ENCODE peak calls at places on chromosome 10, in nine cellular contexts. One of them, this sample, is unnamed.

GRCh38 chr10:71727429-71728217 is 8.0 kb upstream of the C10orf105 start:
- DNase-seq in neural progenitor cell: no peak
- DNase-seq in substantia nigra: no peak
- DNase-seq in CD8-positive, alpha-beta memory T cell: peak; percentile 90
- DNase-seq in body of pancreas: peak; percentile 53
- DNase-seq in WERI-Rb-1: no peak
- DNase-seq in GM23248: peak; percentile 40
- DNase-seq in hepatocyte: peak; percentile 50
- DNase-seq in heart left ventricle: peak; percentile 86
- DNase-seq in this sample: no peak

GRCh38 chr10:83607959-83608745 is 531.2 kb upstream of the GHITM start:
- DNase-seq in heart left ventricle: no peak
- DNase-seq in neural progenitor cell: no peak
- DNase-seq in CD8-positive, alpha-beta memory T cell: no peak
- DNase-seq in WERI-Rb-1: no peak
- DNase-seq in GM23248: no peak
- DNase-seq in body of pancreas: no peak
- DNase-seq in substantia nigra: no peak
- DNase-seq in hepatocyte: no peak
- DNase-seq in this sample: no peak

GRCh38 chr10:130453721-130454542 is 317.7 kb downstream of the GLRX3 start:
- DNase-seq in hepatocyte: no peak
- DNase-seq in CD8-positive, alpha-beta memory T cell: no peak
- DNase-seq in WERI-Rb-1: no peak
- DNase-seq in heart left ventricle: no peak
- DNase-seq in substantia nigra: no peak
- DNase-seq in body of pancreas: no peak
- DNase-seq in GM23248: no peak
- DNase-seq in neural progenitor cell: no peak
- DNase-seq in this sample: no peak

GRCh38 chr10:115657161-115657850 is 564.1 kb downstream of the ATRNL1 start:
- DNase-seq in body of pancreas: no peak
- DNase-seq in substantia nigra: no peak
- DNase-seq in CD8-positive, alpha-beta memory T cell: no peak
- DNase-seq in WERI-Rb-1: no peak
- DNase-seq in GM23248: peak; percentile 1
- DNase-seq in hepatocyte: no peak
- DNase-seq in neural progenitor cell: no peak
- DNase-seq in heart left ventricle: no peak
- DNase-seq in this sample: no peak

GRCh38 chr10:6737080-6737641 is 157.1 kb upstream of the PRKCQ start:
- DNase-seq in body of pancreas: no peak
- DNase-seq in WERI-Rb-1: no peak
- DNase-seq in substantia nigra: no peak
- DNase-seq in neural progenitor cell: no peak
- DNase-seq in CD8-positive, alpha-beta memory T cell: no peak
- DNase-seq in hepatocyte: no peak
- DNase-seq in GM23248: peak; percentile 71
- DNase-seq in heart left ventricle: peak; percentile 38
- DNase-seq in this sample: no peak

GRCh38 chr10:52092390-52092789 is 221.7 kb upstream of the DKK1 start:
- DNase-seq in GM23248: no peak
- DNase-seq in substantia nigra: no peak
- DNase-seq in heart left ventricle: no peak
- DNase-seq in CD8-positive, alpha-beta memory T cell: no peak
- DNase-seq in neural progenitor cell: no peak
- DNase-seq in body of pancreas: no peak
- DNase-seq in hepatocyte: no peak
- DNase-seq in WERI-Rb-1: no peak
- DNase-seq in this sample: no peak

GRCh38 chr10:3265081-3265480 is 92.5 kb upstream of the PITRM1 start:
- DNase-seq in substantia nigra: no peak
- DNase-seq in WERI-Rb-1: no peak
- DNase-seq in GM23248: no peak
- DNase-seq in hepatocyte: no peak
- DNase-seq in body of pancreas: no peak
- DNase-seq in CD8-positive, alpha-beta memory T cell: no peak
- DNase-seq in heart left ventricle: no peak
- DNase-seq in neural progenitor cell: no peak
- DNase-seq in this sample: no peak

GRCh38 chr10:3287566-3288445 is 115.2 kb upstream of the PITRM1 start:
- DNase-seq in heart left ventricle: no peak
- DNase-seq in hepatocyte: no peak
- DNase-seq in WERI-Rb-1: no peak
- DNase-seq in CD8-positive, alpha-beta memory T cell: no peak
- DNase-seq in body of pancreas: peak; percentile 61
- DNase-seq in substantia nigra: no peak
- DNase-seq in GM23248: no peak
- DNase-seq in neural progenitor cell: no peak
- DNase-seq in this sample: no peak

GRCh38 chr10:112950714-112951348 is 784 bp downstream of the TCF7L2 start:
- DNase-seq in hepatocyte: peak; percentile 53
- DNase-seq in body of pancreas: peak; percentile 39
- DNase-seq in WERI-Rb-1: peak; percentile 27
- DNase-seq in substantia nigra: no peak
- DNase-seq in heart left ventricle: peak; percentile 45
- DNase-seq in CD8-positive, alpha-beta memory T cell: peak; percentile 54
- DNase-seq in neural progenitor cell: peak; percentile 76
- DNase-seq in GM23248: peak; percentile 73
- DNase-seq in this sample: no peak

GRCh38 chr10:95178266-95178665 is 15.8 kb upstream of the ACSM6 start:
- DNase-seq in heart left ventricle: no peak
- DNase-seq in CD8-positive, alpha-beta memory T cell: no peak
- DNase-seq in GM23248: no peak
- DNase-seq in neural progenitor cell: no peak
- DNase-seq in body of pancreas: no peak
- DNase-seq in hepatocyte: no peak
- DNase-seq in WERI-Rb-1: no peak
- DNase-seq in substantia nigra: no peak
- DNase-seq in this sample: no peak
- H3K27ac ChIP-seq in heart left ventricle: no peak overlapping the region
- H3K27ac ChIP-seq in CD8-positive, alpha-beta memory T cell: no peak overlapping the region
- H3K27ac ChIP-seq in GM23248: no peak overlapping the region
- H3K27ac ChIP-seq in neural progenitor cell: no peak overlapping the region
- H3K27ac ChIP-seq in body of pancreas: peak overlapping the region; percentile 99
- H3K27ac ChIP-seq in hepatocyte: peak overlapping the region; percentile 15
- H3K27ac ChIP-seq in WERI-Rb-1: no peak overlapping the region
- H3K27ac ChIP-seq in substantia nigra: no peak overlapping the region
- H3K27ac ChIP-seq in this sample: no peak overlapping the region

GRCh38 chr10:86706977-86707376 is 38.7 kb downstream of the LDB3 start:
- DNase-seq in heart left ventricle: peak; percentile 13
- DNase-seq in CD8-positive, alpha-beta memory T cell: no peak
- DNase-seq in GM23248: no peak
- DNase-seq in substantia nigra: no peak
- DNase-seq in WERI-Rb-1: no peak
- DNase-seq in hepatocyte: no peak
- DNase-seq in body of pancreas: no peak
- DNase-seq in neural progenitor cell: no peak
- DNase-seq in this sample: no peak

GRCh38 chr10:86708783-86709778 is 40.8 kb downstream of the LDB3 start:
- DNase-seq in neural progenitor cell: no peak
- DNase-seq in heart left ventricle: peak; percentile 26
- DNase-seq in body of pancreas: no peak
- DNase-seq in WERI-Rb-1: no peak
- DNase-seq in substantia nigra: no peak
- DNase-seq in hepatocyte: no peak
- DNase-seq in GM23248: no peak
- DNase-seq in CD8-positive, alpha-beta memory T cell: peak; percentile 39
- DNase-seq in this sample: no peak

GRCh38 chr10:86706401-86706841 is 38.1 kb downstream of the LDB3 start:
- DNase-seq in substantia nigra: no peak
- DNase-seq in hepatocyte: no peak
- DNase-seq in WERI-Rb-1: no peak
- DNase-seq in CD8-positive, alpha-beta memory T cell: peak; percentile 37
- DNase-seq in neural progenitor cell: no peak
- DNase-seq in heart left ventricle: peak; percentile 33
- DNase-seq in GM23248: no peak
- DNase-seq in body of pancreas: peak; percentile 35
- DNase-seq in this sample: no peak

GRCh38 chr10:86708068-86708782 is 39.9 kb downstream of the LDB3 start:
- DNase-seq in neural progenitor cell: no peak
- DNase-seq in body of pancreas: no peak
- DNase-seq in heart left ventricle: peak; percentile 45
- DNase-seq in GM23248: no peak
- DNase-seq in hepatocyte: no peak
- DNase-seq in CD8-positive, alpha-beta memory T cell: peak; percentile 17
- DNase-seq in WERI-Rb-1: no peak
- DNase-seq in substantia nigra: no peak
- DNase-seq in this sample: no peak

GRCh38 chr10:86707505-86707904 is 39.2 kb downstream of the LDB3 start:
- DNase-seq in heart left ventricle: peak; percentile 36
- DNase-seq in CD8-positive, alpha-beta memory T cell: peak; percentile 35
- DNase-seq in hepatocyte: no peak
- DNase-seq in body of pancreas: no peak
- DNase-seq in neural progenitor cell: no peak
- DNase-seq in WERI-Rb-1: no peak
- DNase-seq in substantia nigra: no peak
- DNase-seq in GM23248: no peak
- DNase-seq in this sample: no peak
- H3K27ac ChIP-seq in heart left ventricle: no peak overlapping the region
- H3K27ac ChIP-seq in CD8-positive, alpha-beta memory T cell: no peak overlapping the region
- H3K27ac ChIP-seq in hepatocyte: no peak overlapping the region
- H3K27ac ChIP-seq in body of pancreas: no peak overlapping the region
- H3K27ac ChIP-seq in neural progenitor cell: no peak overlapping the region
- H3K27ac ChIP-seq in WERI-Rb-1: no peak overlapping the region
- H3K27ac ChIP-seq in substantia nigra: no peak overlapping the region
- H3K27ac ChIP-seq in GM23248: no peak overlapping the region
- H3K27ac ChIP-seq in this sample: no peak overlapping the region

DNA sequence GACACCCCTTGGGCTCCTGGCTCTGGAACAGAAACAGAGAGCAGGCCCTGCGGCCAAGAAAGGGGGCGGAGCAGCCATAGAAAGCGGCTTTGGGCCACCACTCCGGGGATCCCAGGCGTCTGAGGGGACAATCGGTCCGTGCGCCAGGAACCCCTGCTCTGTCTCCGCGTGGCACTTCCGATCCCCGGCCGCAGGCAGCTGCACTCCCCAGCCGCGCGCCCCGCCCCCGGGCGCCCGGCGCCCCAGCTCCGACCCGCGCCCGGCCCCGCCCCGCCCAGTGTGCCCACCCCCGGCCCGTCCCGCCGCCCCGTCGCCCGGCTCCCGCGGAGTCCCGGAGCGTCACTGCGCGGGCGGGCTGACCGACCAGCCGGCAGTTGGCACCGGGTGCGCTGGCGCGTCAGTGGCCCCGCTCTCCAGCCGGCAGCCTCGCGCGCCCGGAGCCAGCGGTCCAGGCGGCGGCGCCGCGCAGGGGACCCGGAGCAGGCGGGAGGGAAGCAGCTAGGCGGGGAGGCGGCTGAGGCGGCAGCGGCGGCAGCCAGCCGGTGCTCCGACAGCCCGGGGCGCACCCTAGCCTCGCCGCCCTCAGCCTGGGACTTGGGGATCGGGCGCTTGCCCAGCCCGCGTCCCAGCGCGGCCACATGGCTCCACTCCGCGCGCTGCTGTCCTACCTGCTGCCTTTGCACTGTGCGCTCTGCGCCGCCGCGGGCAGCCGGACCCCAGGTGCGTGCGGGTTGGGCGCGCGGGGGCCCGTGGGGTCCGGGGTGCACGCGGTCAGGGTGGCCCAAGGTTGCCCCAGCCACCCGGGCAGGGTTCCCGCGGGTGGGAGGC is at the start of gene ADAMTS14:
- DNase-seq in CD8-positive, alpha-beta memory T cell: no peak
- DNase-seq in neural progenitor cell: peak; percentile 80
- DNase-seq in heart left ventricle: peak; percentile 56
- DNase-seq in GM23248: peak; percentile 80
- DNase-seq in substantia nigra: peak; percentile 74
- DNase-seq in hepatocyte: peak; percentile 62
- DNase-seq in body of pancreas: no peak
- DNase-seq in WERI-Rb-1: peak; percentile 58
- DNase-seq in this sample: peak; percentile 78
- H3K27ac ChIP-seq in CD8-positive, alpha-beta memory T cell: peak within 1 kb of the TSS; percentile 85
- H3K27ac ChIP-seq in neural progenitor cell: no peak within 1 kb of the TSS
- H3K27ac ChIP-seq in heart left ventricle: peak within 1 kb of the TSS; percentile 34
- H3K27ac ChIP-seq in GM23248: peak within 1 kb of the TSS; percentile 81
- H3K27ac ChIP-seq in substantia nigra: peak within 1 kb of the TSS; percentile 91
- H3K27ac ChIP-seq in hepatocyte: no peak within 1 kb of the TSS
- H3K27ac ChIP-seq in body of pancreas: no peak within 1 kb of the TSS
- H3K27ac ChIP-seq in WERI-Rb-1: no peak within 1 kb of the TSS
- H3K27ac ChIP-seq in this sample: peak within 1 kb of the TSS; percentile 76

DNA sequence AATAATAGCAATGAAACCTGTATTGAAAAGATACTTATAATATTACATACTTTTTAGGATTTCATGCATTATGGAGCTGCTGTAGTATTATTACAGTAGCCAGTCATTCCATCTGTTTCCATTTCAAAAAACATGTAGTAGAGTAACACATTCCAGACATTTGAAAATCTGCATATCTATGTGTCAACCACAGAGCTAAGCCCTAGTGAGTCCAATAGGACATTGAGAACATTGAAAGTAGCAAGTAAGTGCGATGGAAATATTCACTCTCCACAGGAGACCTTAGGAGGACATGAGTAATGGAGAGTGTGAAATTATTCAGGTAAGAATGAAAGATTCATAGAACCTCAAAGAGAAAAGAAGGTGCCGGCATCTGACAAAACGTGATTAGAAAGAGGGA is 15.3 kb downstream of the NSMCE4A start:
- DNase-seq in hepatocyte: no peak
- DNase-seq in GM23248: no peak
- DNase-seq in substantia nigra: no peak
- DNase-seq in WERI-Rb-1: no peak
- DNase-seq in heart left ventricle: no peak
- DNase-seq in neural progenitor cell: no peak
- DNase-seq in CD8-positive, alpha-beta memory T cell: no peak
- DNase-seq in body of pancreas: no peak
- DNase-seq in this sample: no peak
- H3K27ac ChIP-seq in hepatocyte: no peak overlapping the region
- H3K27ac ChIP-seq in GM23248: no peak overlapping the region
- H3K27ac ChIP-seq in substantia nigra: no peak overlapping the region
- H3K27ac ChIP-seq in WERI-Rb-1: no peak overlapping the region
- H3K27ac ChIP-seq in heart left ventricle: no peak overlapping the region
- H3K27ac ChIP-seq in neural progenitor cell: no peak overlapping the region
- H3K27ac ChIP-seq in CD8-positive, alpha-beta memory T cell: no peak overlapping the region
- H3K27ac ChIP-seq in body of pancreas: no peak overlapping the region
- H3K27ac ChIP-seq in this sample: no peak overlapping the region

GRCh38 chr10:21976739-21977138 is 26.8 kb downstream of the DNAJC1 start:
- DNase-seq in body of pancreas: no peak
- DNase-seq in neural progenitor cell: peak; percentile 82
- DNase-seq in heart left ventricle: no peak
- DNase-seq in CD8-positive, alpha-beta memory T cell: no peak
- DNase-seq in hepatocyte: no peak
- DNase-seq in substantia nigra: no peak
- DNase-seq in GM23248: no peak
- DNase-seq in WERI-Rb-1: no peak
- DNase-seq in this sample: no peak
- H3K27ac ChIP-seq in body of pancreas: no peak overlapping the region
- H3K27ac ChIP-seq in neural progenitor cell: peak overlapping the region; percentile 92
- H3K27ac ChIP-seq in heart left ventricle: no peak overlapping the region
- H3K27ac ChIP-seq in CD8-positive, alpha-beta memory T cell: no peak overlapping the region
- H3K27ac ChIP-seq in hepatocyte: no peak overlapping the region
- H3K27ac ChIP-seq in substantia nigra: peak overlapping the region; percentile 81
- H3K27ac ChIP-seq in GM23248: no peak overlapping the region
- H3K27ac ChIP-seq in WERI-Rb-1: no peak overlapping the region
- H3K27ac ChIP-seq in this sample: peak overlapping the region; percentile 48

This sample was measured in caudate nucleus.